ENCODE peak calls at places on chromosomes 12 and 14, in six cellular contexts. M, T, B, W, L and R are unnamed samples.
A peak's percentile ranks its signal among the peaks of the same experiment; 100 is the strongest.

GRCh38 chr12:39499296-39499695 is 56.4 kb upstream of the KIF21A start:
- DNase-seq in M (no peak), T (no peak), B (no peak), W (no peak), L (no peak), R (no peak)

GRCh38 chr14:104144911-104145825 is 6.8 kb downstream of the KIF26A start:
- DNase-seq in M (no peak), T (no peak), B (peak; percentile 8), W (no peak), L (no peak), R (no peak)

GRCh38 chr14:35234007-35234406 is 58.2 kb upstream of the PSMA6 start:
- DNase-seq in M (no peak), T (no peak), B (no peak), W (no peak), L (no peak), R (no peak)

GRCh38 chr12:26425587-26426260 is 230.4 kb downstream of the SSPN start:
- DNase-seq in M (no peak), T (no peak), B (no peak), W (no peak), L (no peak), R (no peak)

GRCh38 chr12:103100226-103100866 is 142.9 kb downstream of the ASCL1 start:
- DNase-seq in M (no peak), T (no peak), B (no peak), W (no peak), L (no peak), R (no peak)

GRCh38 chr14:68373847-68374582 is 418.9 kb downstream of the ZFP36L1 start:
- DNase-seq in M (no peak), T (no peak), B (no peak), W (no peak), L (no peak), R (no peak)

GRCh38 chr14:59189281-59189821 is 884 bp downstream of the DAAM1 start:
- DNase-seq in M (no peak), T (peak; percentile 15), B (peak; percentile 37), W (no peak), L (no peak), R (no peak)

GRCh38 chr12:110940933-110941332 is 20.6 kb upstream of the MYL2 start:
- DNase-seq in M (no peak), T (no peak), B (no peak), W (no peak), L (no peak), R (no peak)

GRCh38 chr14:95318399-95318834 is 1.3 kb downstream of the CLMN start:
- DNase-seq in M (no peak), T (no peak), B (no peak), W (no peak), L (no peak), R (no peak)

GRCh38 chr12:51864701-51865469 is 16.4 kb upstream of the FIGNL2 start:
- DNase-seq in M (no peak), T (no peak), B (no peak), W (no peak), L (no peak), R (no peak)

GRCh38 chr14:99628832-99629618 is 15.9 kb upstream of the HHIPL1 start:
- DNase-seq in M (no peak), T (peak; percentile 78), B (peak; percentile 46), W (peak; percentile 48), L (no peak), R (peak; percentile 42)

GRCh38 chr12:89796798-89797382 is 88.3 kb upstream of the ATP2B1 start:
- DNase-seq in M (no peak), T (no peak), B (no peak), W (no peak), L (no peak), R (no peak)

GRCh38 chr12:57452937-57453509 is 2.1 kb upstream of the INHBE start:
- DNase-seq in M (peak; percentile 58), T (peak; percentile 83), B (no peak), W (peak; percentile 41), L (no peak), R (peak; percentile 77)

GRCh38 chr14:96811265-96811664 is 14.1 kb downstream of the VRK1 start:
- DNase-seq in M (no peak), T (no peak), B (no peak), W (no peak), L (no peak), R (no peak)

GRCh38 chr14:39028620-39029019 is 74.4 kb downstream of the SEC23A start:
- DNase-seq in M (no peak), T (no peak), B (no peak), W (no peak), L (no peak), R (no peak)

GRCh38 chr12:7961395-7962188 is 25.6 kb upstream of the SLC2A3 start:
- DNase-seq in M (no peak), T (no peak), B (no peak), W (no peak), L (no peak), R (no peak)

GRCh38 chr14:98227000-98227726 is 1044.8 kb downstream of the BCL11B start:
- DNase-seq in M (no peak), T (no peak), B (no peak), W (no peak), L (no peak), R (no peak)

GRCh38 chr14:69715725-69716482 is 51.0 kb upstream of the SRSF5 start:
- DNase-seq in M (no peak), T (no peak), B (no peak), W (peak; percentile 78), L (no peak), R (no peak)

GRCh38 chr12:6062427-6063378 is 61.8 kb downstream of the VWF start:
- DNase-seq in M (peak; percentile 18), T (peak; percentile 58), B (no peak), W (peak; percentile 26), L (no peak), R (peak; percentile 90)

GRCh38 chr14:50344116-50344775 is 32.1 kb downstream of the DMAC2L start:
- DNase-seq in M (no peak), T (no peak), B (no peak), W (no peak), L (no peak), R (no peak)